ENCODE peak calls at places on chromosomes 4 and X, in ten cellular contexts. One of them, this sample, is unnamed.

GRCh38 chrX:42496239-42496638 is 281.7 kb downstream of the PPP1R2C start:
- DNase-seq in tibial nerve: no peak
- DNase-seq in HepG2: no peak
- DNase-seq in sigmoid colon: no peak
- DNase-seq in suprapubic skin: no peak
- DNase-seq in H1: no peak
- DNase-seq in upper lobe of left lung: no peak
- DNase-seq in A549: no peak
- DNase-seq in SK-N-SH: no peak
- DNase-seq in K562: no peak
- DNase-seq in this sample: no peak

GRCh38 chrX:40908857-40909475 is 173.6 kb upstream of the MED14 start:
- DNase-seq in tibial nerve: no peak
- DNase-seq in HepG2: no peak
- DNase-seq in sigmoid colon: no peak
- DNase-seq in suprapubic skin: no peak
- DNase-seq in H1: no peak
- DNase-seq in upper lobe of left lung: no peak
- DNase-seq in A549: no peak
- DNase-seq in SK-N-SH: no peak
- DNase-seq in K562: no peak
- DNase-seq in this sample: no peak

GRCh38 chr4:73653695-73654106 is 33.5 kb upstream of the RASSF6 start:
- DNase-seq in tibial nerve: no peak
- DNase-seq in HepG2: peak; percentile 45
- DNase-seq in sigmoid colon: no peak
- DNase-seq in suprapubic skin: no peak
- DNase-seq in H1: no peak
- DNase-seq in upper lobe of left lung: peak; percentile 51
- DNase-seq in A549: peak; percentile 29
- DNase-seq in SK-N-SH: peak; percentile 38
- DNase-seq in K562: peak; percentile 44
- DNase-seq in this sample: no peak

GRCh38 chr4:102792361-102792936 is 31.7 kb upstream of the MANBA start:
- DNase-seq in tibial nerve: no peak
- DNase-seq in HepG2: no peak
- DNase-seq in sigmoid colon: no peak
- DNase-seq in suprapubic skin: no peak
- DNase-seq in H1: no peak
- DNase-seq in upper lobe of left lung: no peak
- DNase-seq in A549: no peak
- DNase-seq in SK-N-SH: no peak
- DNase-seq in K562: peak; percentile 9
- DNase-seq in this sample: no peak

GRCh38 chrX:149145845-149146285 is 359.2 kb downstream of the IDS start:
- DNase-seq in tibial nerve: no peak
- DNase-seq in HepG2: no peak
- DNase-seq in sigmoid colon: no peak
- DNase-seq in suprapubic skin: no peak
- DNase-seq in H1: no peak
- DNase-seq in upper lobe of left lung: no peak
- DNase-seq in A549: no peak
- DNase-seq in SK-N-SH: no peak
- DNase-seq in K562: peak; percentile 9
- DNase-seq in this sample: no peak

GRCh38 chr4:42562016-42562415 is 94.9 kb downstream of the ATP8A1 start:
- DNase-seq in tibial nerve: no peak
- DNase-seq in HepG2: no peak
- DNase-seq in sigmoid colon: no peak
- DNase-seq in suprapubic skin: no peak
- DNase-seq in H1: no peak
- DNase-seq in upper lobe of left lung: no peak
- DNase-seq in A549: no peak
- DNase-seq in SK-N-SH: no peak
- DNase-seq in K562: no peak
- DNase-seq in this sample: no peak

GRCh38 chr4:186008057-186008456 is 60.9 kb upstream of the TLR3 start:
- DNase-seq in tibial nerve: no peak
- DNase-seq in HepG2: no peak
- DNase-seq in sigmoid colon: no peak
- DNase-seq in suprapubic skin: no peak
- DNase-seq in H1: peak; percentile 28
- DNase-seq in upper lobe of left lung: no peak
- DNase-seq in A549: no peak
- DNase-seq in SK-N-SH: no peak
- DNase-seq in K562: no peak
- DNase-seq in this sample: peak; percentile 50

GRCh38 chrX:148417934-148418333 is 82.5 kb upstream of the AFF2 start:
- DNase-seq in tibial nerve: no peak
- DNase-seq in HepG2: no peak
- DNase-seq in sigmoid colon: no peak
- DNase-seq in suprapubic skin: no peak
- DNase-seq in H1: no peak
- DNase-seq in upper lobe of left lung: no peak
- DNase-seq in A549: no peak
- DNase-seq in SK-N-SH: no peak
- DNase-seq in K562: no peak
- DNase-seq in this sample: no peak

GRCh38 chrX:30302957-30303356 is 6.2 kb downstream of the NR0B1 start:
- DNase-seq in tibial nerve: no peak
- DNase-seq in HepG2: no peak
- DNase-seq in sigmoid colon: no peak
- DNase-seq in suprapubic skin: no peak
- DNase-seq in H1: no peak
- DNase-seq in upper lobe of left lung: peak; percentile 38
- DNase-seq in A549: peak; percentile 76
- DNase-seq in SK-N-SH: no peak
- DNase-seq in K562: no peak
- DNase-seq in this sample: no peak

DNA sequence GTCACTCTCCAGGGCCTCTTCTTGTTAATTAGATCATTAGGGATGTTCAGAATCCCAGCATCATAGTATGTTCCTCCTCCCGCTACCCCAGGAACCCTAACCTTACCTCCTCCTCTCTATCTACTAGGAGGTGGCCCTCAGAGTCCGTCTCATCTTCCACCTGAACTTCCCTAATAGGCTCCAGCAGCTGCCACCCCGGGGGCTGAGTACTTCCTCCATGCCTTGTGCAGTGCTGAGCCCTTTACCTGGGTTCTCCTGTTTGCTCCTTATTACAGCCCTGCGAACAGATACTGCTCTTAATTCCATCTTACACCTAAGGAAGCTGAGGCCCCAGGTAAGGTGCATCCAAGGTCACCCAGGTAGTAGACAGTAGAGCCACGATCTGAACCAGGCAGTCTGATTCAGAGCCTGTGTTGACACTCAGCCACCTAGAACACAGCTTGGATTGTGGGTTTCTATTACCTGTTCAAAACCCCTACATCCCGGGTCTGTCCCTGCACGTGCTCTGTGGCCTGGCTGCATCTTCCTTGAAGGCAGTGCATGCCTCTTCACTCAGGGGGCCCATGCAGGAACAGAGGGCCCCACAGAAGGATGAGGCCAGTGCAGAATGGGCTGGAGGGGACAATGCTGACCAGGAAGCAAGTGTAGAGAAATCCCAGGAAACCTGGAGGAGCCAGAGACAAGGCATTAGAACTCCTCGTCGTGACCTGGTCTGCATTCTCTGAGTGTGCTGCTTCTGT is 51.4 kb upstream of the MSANTD1 start:
- DNase-seq in tibial nerve: no peak
- DNase-seq in HepG2: no peak
- DNase-seq in sigmoid colon: no peak
- DNase-seq in suprapubic skin: peak; percentile 38
- DNase-seq in H1: no peak
- DNase-seq in upper lobe of left lung: no peak
- DNase-seq in A549: no peak
- DNase-seq in SK-N-SH: no peak
- DNase-seq in K562: no peak
- DNase-seq in this sample: no peak
- TF ChIP-seq EP300 in tibial nerve: no peak
- TF ChIP-seq EP300 in HepG2: no peak
- TF ChIP-seq EP300 in sigmoid colon: no peak
- TF ChIP-seq EP300 in suprapubic skin: no peak
- TF ChIP-seq EP300 in H1: no peak
- TF ChIP-seq EP300 in upper lobe of left lung: no peak
- TF ChIP-seq EP300 in A549: no peak
- TF ChIP-seq EP300 in SK-N-SH: no peak
- TF ChIP-seq EP300 in K562: no peak
- TF ChIP-seq EP300 in this sample: no peak

GRCh38 chr4:169010125-169011023 is at the start of gene CBR4:
- DNase-seq in tibial nerve: peak; percentile 93
- DNase-seq in HepG2: peak; percentile 97
- DNase-seq in sigmoid colon: peak; percentile 99
- DNase-seq in suprapubic skin: peak; percentile 99
- DNase-seq in H1: peak; percentile 88
- DNase-seq in upper lobe of left lung: peak; percentile 99
- DNase-seq in A549: peak; percentile 97
- DNase-seq in SK-N-SH: peak; percentile 86
- DNase-seq in K562: peak; percentile 99
- DNase-seq in this sample: peak; percentile 99
- TF ChIP-seq CTCF in tibial nerve: peak; percentile 39
- TF ChIP-seq CTCF in HepG2: no peak
- TF ChIP-seq CTCF in sigmoid colon: peak; percentile 13
- TF ChIP-seq CTCF in suprapubic skin: peak; percentile 48
- TF ChIP-seq CTCF in H1: peak; percentile 13
- TF ChIP-seq CTCF in upper lobe of left lung: peak; percentile 39
- TF ChIP-seq CTCF in A549: no peak
- TF ChIP-seq CTCF in SK-N-SH: peak; percentile 20
- TF ChIP-seq CTCF in K562: peak; percentile 39
- TF ChIP-seq CTCF in this sample: peak; percentile 54

DNA sequence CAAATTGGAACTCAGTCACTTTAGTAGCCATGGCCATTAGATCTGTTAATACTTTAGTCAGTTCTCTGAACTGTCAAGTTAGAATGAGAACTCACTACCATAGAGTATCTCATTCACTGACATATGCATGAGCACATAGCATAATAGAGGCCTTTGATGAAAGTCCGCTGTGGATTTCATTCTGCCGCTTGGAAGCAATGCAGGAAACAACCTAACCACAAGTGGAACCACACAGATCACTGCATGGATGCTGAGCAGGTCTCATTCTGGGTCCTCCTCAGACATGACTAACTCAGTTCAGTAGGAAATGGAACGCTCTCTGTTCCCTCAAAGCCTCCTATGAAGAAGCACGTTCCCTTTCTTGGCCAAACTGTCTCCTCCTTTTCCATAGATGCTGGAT is 1624.8 kb upstream of the TENM3 start:
- DNase-seq in tibial nerve: no peak
- DNase-seq in HepG2: no peak
- DNase-seq in sigmoid colon: no peak
- DNase-seq in suprapubic skin: no peak
- DNase-seq in H1: no peak
- DNase-seq in upper lobe of left lung: no peak
- DNase-seq in A549: no peak
- DNase-seq in SK-N-SH: no peak
- DNase-seq in K562: no peak
- DNase-seq in this sample: no peak
- TF ChIP-seq EP300 in tibial nerve: no peak
- TF ChIP-seq EP300 in HepG2: no peak
- TF ChIP-seq EP300 in sigmoid colon: no peak
- TF ChIP-seq EP300 in suprapubic skin: no peak
- TF ChIP-seq EP300 in H1: no peak
- TF ChIP-seq EP300 in upper lobe of left lung: no peak
- TF ChIP-seq EP300 in A549: no peak
- TF ChIP-seq EP300 in SK-N-SH: no peak
- TF ChIP-seq EP300 in K562: no peak
- TF ChIP-seq EP300 in this sample: no peak

DNA sequence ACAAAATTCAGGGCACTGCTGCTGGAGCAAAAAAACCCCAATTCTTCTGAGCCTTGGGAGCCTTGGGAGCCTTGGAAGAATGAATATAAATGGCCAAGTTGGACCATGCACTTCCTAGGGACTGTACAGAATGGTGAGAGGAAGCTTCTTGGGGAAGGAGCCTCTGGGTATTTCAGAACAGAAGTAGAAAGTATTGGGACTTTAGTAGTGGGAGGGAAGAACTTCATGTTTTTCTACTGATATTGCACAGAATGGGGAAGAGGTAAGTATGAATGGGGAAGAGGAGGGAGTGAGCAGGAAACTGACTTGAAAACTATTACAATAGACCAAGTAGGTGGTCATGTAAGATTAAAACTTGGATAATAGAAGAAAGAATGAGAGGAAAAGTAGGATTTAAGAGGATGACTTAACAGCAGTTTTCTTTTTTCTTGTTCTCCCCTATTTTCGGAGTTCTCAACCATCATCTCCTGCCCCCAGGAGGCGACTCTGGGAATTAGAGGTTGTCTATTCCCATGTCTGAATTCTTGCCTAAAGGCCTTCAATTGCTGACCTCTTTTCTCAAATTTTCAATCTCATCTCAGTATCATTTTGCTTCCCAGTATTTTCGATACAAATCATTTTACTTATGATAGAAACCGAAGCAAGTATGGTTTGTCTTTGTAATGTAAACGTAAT is 44.5 kb upstream of the TAPT1 start:
- DNase-seq in tibial nerve: no peak
- DNase-seq in HepG2: peak; percentile 9
- DNase-seq in sigmoid colon: no peak
- DNase-seq in suprapubic skin: no peak
- DNase-seq in H1: peak; percentile 54
- DNase-seq in upper lobe of left lung: no peak
- DNase-seq in A549: peak; percentile 4
- DNase-seq in SK-N-SH: no peak
- DNase-seq in K562: peak; percentile 19
- DNase-seq in this sample: no peak
- TF ChIP-seq CTCF in tibial nerve: no peak
- TF ChIP-seq CTCF in HepG2: peak; percentile 38
- TF ChIP-seq CTCF in sigmoid colon: no peak
- TF ChIP-seq CTCF in suprapubic skin: no peak
- TF ChIP-seq CTCF in H1: peak; percentile 54
- TF ChIP-seq CTCF in upper lobe of left lung: no peak
- TF ChIP-seq CTCF in A549: no peak
- TF ChIP-seq CTCF in SK-N-SH: peak; percentile 27
- TF ChIP-seq CTCF in K562: peak; percentile 49
- TF ChIP-seq CTCF in this sample: peak; percentile 14

GRCh38 chr4:76639292-76639691 is 204.3 kb downstream of the SHROOM3 start:
- DNase-seq in tibial nerve: no peak
- DNase-seq in HepG2: no peak
- DNase-seq in sigmoid colon: no peak
- DNase-seq in suprapubic skin: no peak
- DNase-seq in H1: no peak
- DNase-seq in upper lobe of left lung: peak; percentile 31
- DNase-seq in A549: no peak
- DNase-seq in SK-N-SH: no peak
- DNase-seq in K562: no peak
- DNase-seq in this sample: no peak
- TF ChIP-seq EP300 in tibial nerve: no peak
- TF ChIP-seq EP300 in HepG2: no peak
- TF ChIP-seq EP300 in sigmoid colon: no peak
- TF ChIP-seq EP300 in suprapubic skin: no peak
- TF ChIP-seq EP300 in H1: no peak
- TF ChIP-seq EP300 in upper lobe of left lung: no peak
- TF ChIP-seq EP300 in A549: no peak
- TF ChIP-seq EP300 in SK-N-SH: peak; percentile 33
- TF ChIP-seq EP300 in K562: no peak
- TF ChIP-seq EP300 in this sample: no peak

GRCh38 chrX:109889289-109890006 is 113.5 kb upstream of the TMEM164 start:
- DNase-seq in tibial nerve: no peak
- DNase-seq in HepG2: peak; percentile 21
- DNase-seq in sigmoid colon: no peak
- DNase-seq in suprapubic skin: no peak
- DNase-seq in H1: no peak
- DNase-seq in upper lobe of left lung: peak; percentile 24
- DNase-seq in A549: no peak
- DNase-seq in SK-N-SH: no peak
- DNase-seq in K562: peak; percentile 63
- DNase-seq in this sample: no peak
- TF ChIP-seq CTCF in tibial nerve: no peak
- TF ChIP-seq CTCF in HepG2: peak; percentile 68
- TF ChIP-seq CTCF in sigmoid colon: no peak
- TF ChIP-seq CTCF in suprapubic skin: no peak
- TF ChIP-seq CTCF in H1: peak; percentile 6
- TF ChIP-seq CTCF in upper lobe of left lung: peak; percentile 14
- TF ChIP-seq CTCF in A549: peak; percentile 30
- TF ChIP-seq CTCF in SK-N-SH: peak; percentile 33
- TF ChIP-seq CTCF in K562: peak; percentile 42
- TF ChIP-seq CTCF in this sample: no peak

GRCh38 chrX:11756354-11757318 is 1.4 kb upstream of the MSL3 start:
- DNase-seq in tibial nerve: no peak
- DNase-seq in HepG2: no peak
- DNase-seq in sigmoid colon: no peak
- DNase-seq in suprapubic skin: no peak
- DNase-seq in H1: no peak
- DNase-seq in upper lobe of left lung: no peak
- DNase-seq in A549: no peak
- DNase-seq in SK-N-SH: no peak
- DNase-seq in K562: no peak
- DNase-seq in this sample: no peak
- TF ChIP-seq EP300 in tibial nerve: no peak
- TF ChIP-seq EP300 in HepG2: no peak
- TF ChIP-seq EP300 in sigmoid colon: no peak
- TF ChIP-seq EP300 in suprapubic skin: no peak
- TF ChIP-seq EP300 in H1: no peak
- TF ChIP-seq EP300 in upper lobe of left lung: no peak
- TF ChIP-seq EP300 in A549: no peak
- TF ChIP-seq EP300 in SK-N-SH: no peak
- TF ChIP-seq EP300 in K562: no peak
- TF ChIP-seq EP300 in this sample: no peak

This sample was measured in esophagus muscularis mucosa.